ENCODE peak calls at places on chromosomes 11 and 22, in ten cellular contexts. One of them, this sample, is unnamed.

GRCh38 chr22:26097840-26098239 is 71.4 kb upstream of the SEZ6L start:
- DNase-seq in fibroblast of mammary gland: no peak
- DNase-seq in H9: no peak
- DNase-seq in activated CD8-positive, alpha-beta memory T cell treated with anti-CD3 and anti-CD28 coated beads for 24 hours: no peak
- DNase-seq in iris pigment epithelial cell: no peak
- DNase-seq in EH: no peak
- DNase-seq in SK-MEL-5: no peak
- DNase-seq in PC-9: no peak
- DNase-seq in NCI-H1105 treated with DMSO at 0.1 percent for 48 hours: peak
- DNase-seq in COLO829: no peak
- DNase-seq in this sample: no peak

GRCh38 chr11:110857885-110858555 is 145.8 kb upstream of the ARHGAP20 start:
- DNase-seq in activated CD8-positive, alpha-beta memory T cell treated with anti-CD3 and anti-CD28 coated beads for 24 hours: no peak
- DNase-seq in iris pigment epithelial cell: peak
- DNase-seq in fibroblast of mammary gland: peak
- DNase-seq in PC-9: no peak
- DNase-seq in NCI-H1105 treated with DMSO at 0.1 percent for 48 hours: no peak
- DNase-seq in SK-MEL-5: no peak
- DNase-seq in COLO829: no peak
- DNase-seq in H9: no peak
- DNase-seq in EH: peak
- DNase-seq in this sample: peak

GRCh38 chr11:12110714-12111481 is 508 bp downstream of the MICAL2 start:
- DNase-seq in activated CD8-positive, alpha-beta memory T cell treated with anti-CD3 and anti-CD28 coated beads for 24 hours: peak
- DNase-seq in EH: peak
- DNase-seq in fibroblast of mammary gland: no peak
- DNase-seq in NCI-H1105 treated with DMSO at 0.1 percent for 48 hours: peak
- DNase-seq in COLO829: no peak
- DNase-seq in H9: peak
- DNase-seq in SK-MEL-5: no peak
- DNase-seq in PC-9: peak
- DNase-seq in iris pigment epithelial cell: no peak
- DNase-seq in this sample: no peak

GRCh38 chr22:49224243-49224642 is 603.4 kb downstream of the BRD1 start:
- DNase-seq in fibroblast of mammary gland: no peak
- DNase-seq in COLO829: no peak
- DNase-seq in EH: no peak
- DNase-seq in SK-MEL-5: no peak
- DNase-seq in NCI-H1105 treated with DMSO at 0.1 percent for 48 hours: no peak
- DNase-seq in H9: no peak
- DNase-seq in iris pigment epithelial cell: no peak
- DNase-seq in PC-9: no peak
- DNase-seq in activated CD8-positive, alpha-beta memory T cell treated with anti-CD3 and anti-CD28 coated beads for 24 hours: no peak
- DNase-seq in this sample: no peak

GRCh38 chr11:69914286-69915150 is 95.3 kb upstream of the FGF3 start:
- DNase-seq in EH: no peak
- DNase-seq in fibroblast of mammary gland: no peak
- DNase-seq in SK-MEL-5: no peak
- DNase-seq in COLO829: no peak
- DNase-seq in iris pigment epithelial cell: no peak
- DNase-seq in PC-9: peak
- DNase-seq in NCI-H1105 treated with DMSO at 0.1 percent for 48 hours: no peak
- DNase-seq in activated CD8-positive, alpha-beta memory T cell treated with anti-CD3 and anti-CD28 coated beads for 24 hours: no peak
- DNase-seq in H9: peak
- DNase-seq in this sample: peak

GRCh38 chr22:23786752-23787599 is at the start of gene SMARCB1:
- DNase-seq in EH: peak
- DNase-seq in SK-MEL-5: peak
- DNase-seq in activated CD8-positive, alpha-beta memory T cell treated with anti-CD3 and anti-CD28 coated beads for 24 hours: peak
- DNase-seq in PC-9: peak
- DNase-seq in iris pigment epithelial cell: peak
- DNase-seq in H9: peak
- DNase-seq in COLO829: peak
- DNase-seq in NCI-H1105 treated with DMSO at 0.1 percent for 48 hours: peak
- DNase-seq in fibroblast of mammary gland: peak
- DNase-seq in this sample: peak

GRCh38 chr11:78277314-78277994 is 88.7 kb downstream of the USP35 start:
- DNase-seq in H9: no peak
- DNase-seq in SK-MEL-5: no peak
- DNase-seq in NCI-H1105 treated with DMSO at 0.1 percent for 48 hours: peak
- DNase-seq in iris pigment epithelial cell: no peak
- DNase-seq in fibroblast of mammary gland: no peak
- DNase-seq in activated CD8-positive, alpha-beta memory T cell treated with anti-CD3 and anti-CD28 coated beads for 24 hours: no peak
- DNase-seq in EH: no peak
- DNase-seq in PC-9: peak
- DNase-seq in COLO829: no peak
- DNase-seq in this sample: no peak

GRCh38 chr22:22798232-22798616 is 89.4 kb upstream of the IGLL5 start:
- DNase-seq in fibroblast of mammary gland: no peak
- DNase-seq in SK-MEL-5: no peak
- DNase-seq in iris pigment epithelial cell: no peak
- DNase-seq in COLO829: no peak
- DNase-seq in EH: no peak
- DNase-seq in PC-9: no peak
- DNase-seq in NCI-H1105 treated with DMSO at 0.1 percent for 48 hours: no peak
- DNase-seq in activated CD8-positive, alpha-beta memory T cell treated with anti-CD3 and anti-CD28 coated beads for 24 hours: no peak
- DNase-seq in H9: no peak
- DNase-seq in this sample: peak

GRCh38 chr11:96219981-96220623 is 122.9 kb downstream of the MAML2 start:
- DNase-seq in fibroblast of mammary gland: peak
- DNase-seq in activated CD8-positive, alpha-beta memory T cell treated with anti-CD3 and anti-CD28 coated beads for 24 hours: no peak
- DNase-seq in SK-MEL-5: peak
- DNase-seq in COLO829: no peak
- DNase-seq in PC-9: no peak
- DNase-seq in iris pigment epithelial cell: peak
- DNase-seq in H9: no peak
- DNase-seq in EH: peak
- DNase-seq in NCI-H1105 treated with DMSO at 0.1 percent for 48 hours: no peak
- DNase-seq in this sample: peak

GRCh38 chr22:48782817-48783511 is 1044.7 kb downstream of the BRD1 start:
- DNase-seq in EH: no peak
- DNase-seq in H9: peak
- DNase-seq in SK-MEL-5: peak
- DNase-seq in PC-9: no peak
- DNase-seq in NCI-H1105 treated with DMSO at 0.1 percent for 48 hours: no peak
- DNase-seq in activated CD8-positive, alpha-beta memory T cell treated with anti-CD3 and anti-CD28 coated beads for 24 hours: no peak
- DNase-seq in fibroblast of mammary gland: no peak
- DNase-seq in COLO829: peak
- DNase-seq in iris pigment epithelial cell: no peak
- DNase-seq in this sample: no peak

GRCh38 chr11:92380882-92381281 is 156.3 kb downstream of the FAT3 start:
- DNase-seq in fibroblast of mammary gland: peak
- DNase-seq in COLO829: no peak
- DNase-seq in H9: no peak
- DNase-seq in SK-MEL-5: no peak
- DNase-seq in EH: peak
- DNase-seq in iris pigment epithelial cell: peak
- DNase-seq in activated CD8-positive, alpha-beta memory T cell treated with anti-CD3 and anti-CD28 coated beads for 24 hours: no peak
- DNase-seq in PC-9: no peak
- DNase-seq in NCI-H1105 treated with DMSO at 0.1 percent for 48 hours: no peak
- DNase-seq in this sample: peak

GRCh38 chr11:2799881-2800654 is 85.5 kb downstream of the CDKN1C start:
- DNase-seq in iris pigment epithelial cell: no peak
- DNase-seq in NCI-H1105 treated with DMSO at 0.1 percent for 48 hours: no peak
- DNase-seq in fibroblast of mammary gland: no peak
- DNase-seq in activated CD8-positive, alpha-beta memory T cell treated with anti-CD3 and anti-CD28 coated beads for 24 hours: no peak
- DNase-seq in EH: peak
- DNase-seq in PC-9: peak
- DNase-seq in H9: peak
- DNase-seq in COLO829: no peak
- DNase-seq in SK-MEL-5: no peak
- DNase-seq in this sample: no peak

GRCh38 chr11:65487467-65488272 is 11.2 kb upstream of the MALAT1 start:
- DNase-seq in NCI-H1105 treated with DMSO at 0.1 percent for 48 hours: peak
- DNase-seq in activated CD8-positive, alpha-beta memory T cell treated with anti-CD3 and anti-CD28 coated beads for 24 hours: no peak
- DNase-seq in SK-MEL-5: peak
- DNase-seq in EH: peak
- DNase-seq in iris pigment epithelial cell: peak
- DNase-seq in PC-9: peak
- DNase-seq in COLO829: peak
- DNase-seq in H9: peak
- DNase-seq in fibroblast of mammary gland: peak
- DNase-seq in this sample: peak

GRCh38 chr11:59894616-59895015 is 16.0 kb downstream of the OOSP3 start:
- DNase-seq in H9: no peak
- DNase-seq in PC-9: no peak
- DNase-seq in NCI-H1105 treated with DMSO at 0.1 percent for 48 hours: no peak
- DNase-seq in EH: no peak
- DNase-seq in iris pigment epithelial cell: no peak
- DNase-seq in fibroblast of mammary gland: no peak
- DNase-seq in activated CD8-positive, alpha-beta memory T cell treated with anti-CD3 and anti-CD28 coated beads for 24 hours: no peak
- DNase-seq in COLO829: no peak
- DNase-seq in SK-MEL-5: no peak
- DNase-seq in this sample: peak

GRCh38 chr11:66142370-66143263 is 72.5 kb downstream of the PACS1 start:
- DNase-seq in NCI-H1105 treated with DMSO at 0.1 percent for 48 hours: no peak
- DNase-seq in COLO829: peak
- DNase-seq in activated CD8-positive, alpha-beta memory T cell treated with anti-CD3 and anti-CD28 coated beads for 24 hours: no peak
- DNase-seq in PC-9: peak
- DNase-seq in fibroblast of mammary gland: no peak
- DNase-seq in iris pigment epithelial cell: peak
- DNase-seq in H9: no peak
- DNase-seq in EH: peak
- DNase-seq in SK-MEL-5: no peak
- DNase-seq in this sample: peak

GRCh38 chr11:97460091-97460490 is 1070.3 kb downstream of the JRKL start:
- DNase-seq in PC-9: no peak
- DNase-seq in EH: no peak
- DNase-seq in fibroblast of mammary gland: no peak
- DNase-seq in SK-MEL-5: no peak
- DNase-seq in iris pigment epithelial cell: no peak
- DNase-seq in COLO829: no peak
- DNase-seq in H9: no peak
- DNase-seq in NCI-H1105 treated with DMSO at 0.1 percent for 48 hours: no peak
- DNase-seq in activated CD8-positive, alpha-beta memory T cell treated with anti-CD3 and anti-CD28 coated beads for 24 hours: no peak
- DNase-seq in this sample: no peak

GRCh38 chr11:46383974-46384701 is 2.7 kb downstream of the MDK start:
- DNase-seq in PC-9: no peak
- DNase-seq in iris pigment epithelial cell: no peak
- DNase-seq in activated CD8-positive, alpha-beta memory T cell treated with anti-CD3 and anti-CD28 coated beads for 24 hours: no peak
- DNase-seq in NCI-H1105 treated with DMSO at 0.1 percent for 48 hours: no peak
- DNase-seq in SK-MEL-5: no peak
- DNase-seq in fibroblast of mammary gland: no peak
- DNase-seq in EH: no peak
- DNase-seq in H9: no peak
- DNase-seq in COLO829: no peak
- DNase-seq in this sample: no peak

GRCh38 chr11:46948378-46949131 is 12.0 kb downstream of the CSTPP1 start:
- DNase-seq in activated CD8-positive, alpha-beta memory T cell treated with anti-CD3 and anti-CD28 coated beads for 24 hours: no peak
- DNase-seq in COLO829: peak
- DNase-seq in EH: peak
- DNase-seq in PC-9: no peak
- DNase-seq in fibroblast of mammary gland: peak
- DNase-seq in H9: no peak
- DNase-seq in SK-MEL-5: no peak
- DNase-seq in iris pigment epithelial cell: peak
- DNase-seq in NCI-H1105 treated with DMSO at 0.1 percent for 48 hours: peak
- DNase-seq in this sample: peak

GRCh38 chr11:60711316-60711715 is 11.9 kb downstream of the MS4A8 start:
- DNase-seq in SK-MEL-5: no peak
- DNase-seq in H9: no peak
- DNase-seq in fibroblast of mammary gland: no peak
- DNase-seq in EH: no peak
- DNase-seq in NCI-H1105 treated with DMSO at 0.1 percent for 48 hours: no peak
- DNase-seq in iris pigment epithelial cell: no peak
- DNase-seq in COLO829: no peak
- DNase-seq in PC-9: no peak
- DNase-seq in activated CD8-positive, alpha-beta memory T cell treated with anti-CD3 and anti-CD28 coated beads for 24 hours: no peak
- DNase-seq in this sample: no peak

This sample was measured in bronchial epithelial cell.